ENCODE peak calls at places on chromosomes 11 and 22, in ten cellular contexts. V, A, E, G, F, N, Y, X, T and J are unnamed samples.

GRCh38 chr11:113725883-113726405 is 19.8 kb upstream of the TMPRSS5 start:
- DNase-seq in V (no peak), A (no peak), E (no peak), G (peak), F (no peak), N (no peak), Y (no peak), X (no peak), T (no peak), J (no peak)

GRCh38 chr11:86089659-86090058 is 20.8 kb upstream of the PICALM start:
- DNase-seq in V (no peak), A (no peak), E (no peak), G (no peak), F (no peak), N (peak), Y (no peak), X (no peak), T (no peak), J (no peak)

GRCh38 chr22:26806445-26807170 is 149.2 kb downstream of the MIAT start:
- DNase-seq in V (no peak), A (no peak), E (no peak), G (no peak), F (no peak), N (no peak), Y (no peak), X (no peak), T (no peak), J (no peak)

GRCh38 chr11:93476796-93477195 is 66.4 kb downstream of the SMCO4 start:
- DNase-seq in V (no peak), A (no peak), E (no peak), G (no peak), F (peak), N (no peak), Y (peak), X (no peak), T (peak), J (peak)

GRCh38 chr22:49142281-49142680 is 685.4 kb downstream of the BRD1 start:
- DNase-seq in V (no peak), A (no peak), E (no peak), G (no peak), F (no peak), N (no peak), Y (no peak), X (no peak), T (no peak), J (no peak)

GRCh38 chr11:88016392-88017020 is 158.7 kb downstream of the RAB38 start:
- DNase-seq in V (peak), A (no peak), E (peak), G (peak), F (peak), N (peak), Y (peak), X (peak), T (peak), J (peak)

GRCh38 chr11:76523786-76524436 is 79.1 kb downstream of the EMSY start:
- DNase-seq in V (no peak), A (no peak), E (no peak), G (no peak), F (no peak), N (no peak), Y (no peak), X (no peak), T (no peak), J (no peak)

GRCh38 chr11:65439331-65440181 is 17.0 kb downstream of the NEAT1 start:
- DNase-seq in V (peak), A (no peak), E (no peak), G (no peak), F (no peak), N (no peak), Y (no peak), X (peak), T (peak), J (peak)

GRCh38 chr11:120248551-120249278 is 8.8 kb downstream of the POU2F3 start:
- DNase-seq in V (no peak), A (no peak), E (no peak), G (no peak), F (peak), N (no peak), Y (no peak), X (no peak), T (no peak), J (peak)

GRCh38 chr22:24986816-24987215 is 34.3 kb downstream of the KIAA1671 start:
- DNase-seq in V (peak), A (no peak), E (no peak), G (peak), F (no peak), N (no peak), Y (no peak), X (no peak), T (no peak), J (no peak)

GRCh38 chr22:27045103-27045940 is 387.9 kb downstream of the MIAT start:
- DNase-seq in V (no peak), A (no peak), E (no peak), G (no peak), F (peak), N (peak), Y (peak), X (no peak), T (peak), J (peak)

GRCh38 chr11:15208570-15209222 is 94.0 kb downstream of the INSC start:
- DNase-seq in V (peak), A (peak), E (peak), G (peak), F (peak), N (no peak), Y (peak), X (peak), T (peak), J (peak)

GRCh38 chr22:29315286-29316195 is at the start of gene RASL10A:
- DNase-seq in V (no peak), A (peak), E (no peak), G (no peak), F (no peak), N (no peak), Y (no peak), X (no peak), T (no peak), J (no peak)

GRCh38 chr11:360326-361280 is 8.7 kb upstream of the B4GALNT4 start:
- DNase-seq in V (no peak), A (no peak), E (no peak), G (no peak), F (no peak), N (no peak), Y (no peak), X (no peak), T (no peak), J (no peak)

GRCh38 chr11:117468888-117469287 is 141.2 kb downstream of the CEP164 start:
- DNase-seq in V (no peak), A (no peak), E (no peak), G (no peak), F (no peak), N (no peak), Y (no peak), X (no peak), T (peak), J (no peak)

GRCh38 chr22:18012528-18012927 is 11.8 kb downstream of the MICAL3 start:
- DNase-seq in V (no peak), A (no peak), E (no peak), G (no peak), F (peak), N (no peak), Y (no peak), X (no peak), T (no peak), J (no peak)

GRCh38 chr22:23404689-23405365 is 175.3 kb downstream of the IGLL1 start:
- DNase-seq in V (no peak), A (no peak), E (no peak), G (no peak), F (no peak), N (no peak), Y (no peak), X (peak), T (no peak), J (peak)

GRCh38 chr22:35482974-35483373 is 57.7 kb upstream of the RASD2 start:
- DNase-seq in V (no peak), A (no peak), E (no peak), G (no peak), F (no peak), N (no peak), Y (no peak), X (no peak), T (no peak), J (no peak)

GRCh38 chr22:49699928-49700498 is 127.7 kb downstream of the BRD1 start:
- DNase-seq in V (no peak), A (no peak), E (no peak), G (no peak), F (no peak), N (no peak), Y (no peak), X (no peak), T (no peak), J (no peak)

GRCh38 chr11:69949327-69949726 is 128.8 kb upstream of the ANO1 start:
- DNase-seq in V (no peak), A (no peak), E (no peak), G (no peak), F (peak), N (peak), Y (peak), X (no peak), T (peak), J (peak)

GRCh38 chr11:13114566-13115465 is 105.7 kb downstream of the RASSF10 start:
- DNase-seq in V (no peak), A (peak), E (no peak), G (peak), F (no peak), N (no peak), Y (peak), X (peak), T (peak), J (no peak)

GRCh38 chr22:21457023-21457787 is 10.0 kb upstream of the TMEM191C start:
- DNase-seq in V (no peak), A (peak), E (no peak), G (no peak), F (no peak), N (no peak), Y (no peak), X (no peak), T (peak), J (peak)

GRCh38 chr11:73186886-73187285 is 31.2 kb upstream of the P2RY2 start:
- DNase-seq in V (no peak), A (no peak), E (no peak), G (no peak), F (no peak), N (no peak), Y (no peak), X (no peak), T (no peak), J (no peak)

GRCh38 chr11:73185680-73186293 is 32.3 kb upstream of the P2RY2 start:
- DNase-seq in V (no peak), A (no peak), E (peak), G (no peak), F (peak), N (peak), Y (no peak), X (peak), T (peak), J (peak)

GRCh38 chr11:73184953-73185671 is 33.0 kb upstream of the P2RY2 start:
- DNase-seq in V (peak), A (peak), E (peak), G (peak), F (peak), N (no peak), Y (peak), X (peak), T (peak), J (peak)

GRCh38 chr11:73186294-73186850 is 31.7 kb upstream of the P2RY2 start:
- DNase-seq in V (no peak), A (no peak), E (no peak), G (no peak), F (peak), N (no peak), Y (no peak), X (no peak), T (peak), J (peak)

DNA sequence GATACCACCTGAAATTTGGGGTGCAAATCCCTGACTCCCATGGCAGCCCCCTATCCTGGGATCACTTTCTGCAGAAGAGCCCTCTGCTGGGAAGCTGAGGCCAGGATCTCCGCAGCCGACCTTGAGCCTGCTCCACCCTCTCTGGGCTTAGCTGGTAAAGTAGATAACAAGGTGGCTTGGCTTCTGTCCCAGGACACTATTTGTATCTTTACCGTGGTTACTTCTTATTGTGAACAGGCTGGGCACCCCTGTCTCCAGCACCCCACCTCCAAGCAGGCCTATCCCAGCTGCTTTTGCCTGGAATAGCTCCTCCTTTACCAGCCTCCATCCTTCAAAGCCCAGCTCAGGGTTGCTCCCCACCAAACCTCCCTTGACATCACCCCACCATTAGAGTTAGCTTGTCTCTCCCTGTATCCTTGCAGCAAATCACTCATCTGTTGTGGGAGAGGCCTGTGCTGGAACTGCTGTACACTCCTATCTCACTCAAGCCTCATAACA is 35.2 kb upstream of the P2RY2 start:
- DNase-seq in V (peak), A (no peak), E (no peak), G (peak), F (no peak), N (no peak), Y (no peak), X (no peak), T (no peak), J (no peak)
- TF ChIP-seq CTCF in V (no peak), A (no peak), E (no peak), G (no peak), F (no peak), N (no peak), Y (no peak), X (no peak), T (no peak), J (no peak)

GRCh38 chr22:39543095-39543494 is 10.5 kb upstream of the RPS19BP1 start:
- DNase-seq in V (no peak), A (no peak), E (no peak), G (peak), F (no peak), N (no peak), Y (no peak), X (peak), T (peak), J (no peak)
- TF ChIP-seq CTCF in V (no peak), A (no peak), E (no peak), G (no peak), F (peak), N (peak), Y (peak), X (no peak), T (peak), J (peak)

DNA sequence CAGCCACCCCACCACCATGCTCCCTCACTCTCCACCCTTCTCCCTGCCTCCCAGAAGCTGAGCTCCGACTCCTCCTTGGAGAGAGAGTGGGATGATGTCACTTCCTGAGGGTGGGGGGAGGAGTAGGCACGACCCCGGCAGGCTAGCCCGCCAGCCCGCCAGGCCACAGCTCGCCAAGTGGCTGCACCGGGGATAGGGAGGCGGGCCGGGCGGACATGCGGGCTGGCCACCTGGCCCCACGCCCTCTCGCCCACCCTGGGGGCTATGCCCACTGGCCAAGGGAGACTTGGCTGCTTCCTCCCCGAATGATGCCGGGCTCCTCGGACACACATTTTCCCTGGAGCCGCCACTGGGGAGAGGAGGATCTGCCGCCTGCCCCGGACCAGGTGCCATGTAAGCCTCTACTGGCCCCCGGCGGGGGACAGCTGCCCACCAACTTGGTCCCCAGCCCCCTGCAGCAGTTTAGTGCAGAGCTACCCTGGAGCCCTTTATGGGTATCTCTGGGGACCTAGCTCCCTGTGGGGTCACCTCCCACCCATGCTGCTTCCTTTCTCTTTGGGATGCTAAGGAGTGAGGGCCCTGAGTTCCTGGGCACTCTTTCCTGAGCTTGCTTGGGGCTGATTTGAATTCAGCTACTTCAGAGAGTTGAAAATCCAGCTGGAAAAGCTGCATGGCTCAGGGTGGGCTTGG is 33.7 kb upstream of the MYRF start:
- DNase-seq in V (no peak), A (no peak), E (no peak), G (peak), F (no peak), N (peak), Y (no peak), X (peak), T (no peak), J (no peak)
- TF ChIP-seq CTCF in V (no peak), A (no peak), E (no peak), G (no peak), F (no peak), N (no peak), Y (no peak), X (no peak), T (no peak), J (no peak)

DNA sequence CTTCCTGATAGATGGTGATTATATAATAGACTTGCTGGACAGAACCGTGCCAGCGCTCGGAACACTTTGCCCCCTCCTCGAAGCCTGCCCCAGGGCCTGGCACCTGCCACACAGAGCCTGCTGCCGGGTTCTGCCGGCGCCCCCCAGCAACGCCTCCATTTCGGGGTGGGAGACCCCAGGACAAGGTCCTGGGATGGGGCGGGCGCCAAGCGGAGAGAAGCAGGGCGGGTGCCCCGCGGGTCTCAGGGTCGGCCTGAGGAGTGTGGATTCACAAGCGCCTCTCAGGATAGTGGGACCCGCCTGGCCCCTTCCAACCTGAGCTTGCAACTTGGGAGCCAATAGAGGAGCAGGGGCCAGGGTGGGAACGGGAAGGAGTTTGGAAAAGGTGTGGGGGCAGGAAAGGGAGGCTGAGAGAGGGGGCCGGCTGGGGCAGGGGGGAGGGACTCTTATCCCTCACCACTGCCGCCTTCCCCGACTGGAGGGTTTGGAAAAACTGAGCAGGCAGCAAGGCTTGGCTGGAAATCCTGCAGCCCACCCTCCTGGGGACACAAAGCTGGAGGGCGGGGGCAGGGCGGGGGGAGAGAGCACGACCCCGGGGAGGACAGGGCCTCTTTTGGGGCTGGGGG is 3.3 kb upstream of the BCL9L start:
- DNase-seq in V (peak), A (peak), E (peak), G (no peak), F (peak), N (no peak), Y (peak), X (peak), T (peak), J (peak)
- TF ChIP-seq CTCF in V (no peak), A (no peak), E (no peak), G (no peak), F (no peak), N (no peak), Y (no peak), X (no peak), T (no peak), J (no peak)

DNA sequence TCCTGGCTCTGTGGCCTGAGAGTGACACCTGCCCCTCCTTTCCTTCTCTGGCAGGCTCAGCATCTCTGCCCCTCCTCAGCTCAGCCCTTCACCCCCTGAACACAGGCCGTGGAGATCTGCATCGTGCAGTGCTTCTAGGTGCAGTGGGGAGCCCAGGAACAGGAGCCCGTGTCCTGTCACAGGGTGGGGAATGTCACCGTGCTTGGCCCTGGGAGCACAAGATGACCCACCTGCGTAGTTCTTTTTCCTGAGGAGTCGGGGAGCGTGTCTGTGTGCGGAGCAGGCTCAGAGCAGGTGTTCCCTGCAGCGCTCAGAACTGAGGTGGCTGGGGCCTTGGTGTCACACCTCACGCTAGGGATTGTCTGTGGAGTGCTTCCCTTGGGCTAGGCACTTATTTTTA is 10.6 kb downstream of the TBC1D22A start:
- DNase-seq in V (no peak), A (no peak), E (no peak), G (no peak), F (no peak), N (no peak), Y (no peak), X (no peak), T (no peak), J (no peak)
- TF ChIP-seq CTCF in V (no peak), A (no peak), E (no peak), G (no peak), F (no peak), N (no peak), Y (no peak), X (no peak), T (no peak), J (no peak)